ENCODE peak calls at places on chromosomes 4 and X, in seven cellular contexts. V is fibroblast of mammary gland, I is Panc1, P is psoas muscle, N is AG09309, K is coronary artery, S is spleen. A is an unnamed sample.

GRCh38 chr4:68368566-68369473 is 18.9 kb upstream of the YTHDC1 start:
- DNase-seq in V (peak), I (no peak), P (no peak), N (peak), K (no peak), S (no peak), A (no peak)

GRCh38 chrX:87338510-87338909 is 179.1 kb upstream of the KLHL4 start:
- DNase-seq in V (peak), I (peak), P (no peak), N (no peak), K (no peak), S (no peak), A (no peak)

GRCh38 chr4:52343595-52343994 is 292.5 kb downstream of the SPATA18 start:
- DNase-seq in V (no peak), I (no peak), P (no peak), N (no peak), K (no peak), S (no peak), A (no peak)

GRCh38 chr4:102501635-102502382 is 650 bp downstream of the NFKB1 start:
- DNase-seq in V (peak), I (no peak), P (peak), N (peak), K (peak), S (peak), A (peak)

GRCh38 chrX:136067946-136068345 is 79.4 kb upstream of the FHL1 start:
- DNase-seq in V (no peak), I (no peak), P (no peak), N (no peak), K (no peak), S (no peak), A (no peak)

GRCh38 chr4:10013722-10014121 is 7.6 kb downstream of the SLC2A9 start:
- DNase-seq in V (peak), I (no peak), P (no peak), N (no peak), K (no peak), S (no peak), A (no peak)

GRCh38 chrX:129655547-129656248 is 942 bp upstream of the APLN start:
- DNase-seq in V (no peak), I (no peak), P (no peak), N (no peak), K (peak), S (no peak), A (peak)

GRCh38 chrX:68112321-68112720 is 321.0 kb downstream of the OPHN1 start:
- DNase-seq in V (no peak), I (no peak), P (no peak), N (no peak), K (no peak), S (no peak), A (no peak)

GRCh38 chrX:120380699-120381098 is 18.8 kb downstream of the ATP1B4 start:
- DNase-seq in V (peak), I (no peak), P (no peak), N (no peak), K (no peak), S (no peak), A (no peak)

GRCh38 chr4:155666701-155667537 is at the start of gene GUCY1A1:
- DNase-seq in V (no peak), I (no peak), P (peak), N (no peak), K (peak), S (peak), A (peak)

GRCh38 chr4:67393699-67394281 is 151.5 kb downstream of the CENPC start:
- DNase-seq in V (peak), I (no peak), P (no peak), N (peak), K (no peak), S (no peak), A (no peak)

GRCh38 chrX:119880076-119880475 is 8.4 kb downstream of the NDUFA1 start:
- DNase-seq in V (no peak), I (no peak), P (no peak), N (no peak), K (no peak), S (no peak), A (no peak)

GRCh38 chr4:141480950-141481349 is 155.4 kb upstream of the IL15 start:
- DNase-seq in V (no peak), I (no peak), P (no peak), N (no peak), K (no peak), S (no peak), A (no peak)

GRCh38 chr4:2788532-2789103 is 4.3 kb upstream of the SH3BP2 start:
- DNase-seq in V (no peak), I (no peak), P (no peak), N (no peak), K (peak), S (peak), A (no peak)

GRCh38 chr4:10371121-10371520 is 86.1 kb downstream of the ZNF518B start:
- DNase-seq in V (no peak), I (no peak), P (no peak), N (no peak), K (no peak), S (no peak), A (no peak)

GRCh38 chrX:154749856-154750255 is 1.0 kb downstream of the GAB3 start:
- DNase-seq in V (no peak), I (no peak), P (no peak), N (no peak), K (no peak), S (no peak), A (no peak)
- TF ChIP-seq CTCF in V (no peak), I (peak), P (no peak), N (no peak), K (no peak), S (no peak), A (no peak)

GRCh38 chr4:132596186-132596585 is 552.9 kb upstream of the PCDH10 start:
- DNase-seq in V (no peak), I (no peak), P (no peak), N (no peak), K (no peak), S (no peak), A (no peak)

GRCh38 chr4:132587626-132588025 is 561.5 kb upstream of the PCDH10 start:
- DNase-seq in V (no peak), I (no peak), P (no peak), N (no peak), K (no peak), S (no peak), A (no peak)

GRCh38 chr4:132593717-132594400 is 555.2 kb upstream of the PCDH10 start:
- DNase-seq in V (no peak), I (no peak), P (no peak), N (no peak), K (no peak), S (no peak), A (no peak)

GRCh38 chr4:132592850-132593249 is 556.2 kb upstream of the PCDH10 start:
- DNase-seq in V (no peak), I (no peak), P (no peak), N (no peak), K (no peak), S (no peak), A (no peak)

DNA sequence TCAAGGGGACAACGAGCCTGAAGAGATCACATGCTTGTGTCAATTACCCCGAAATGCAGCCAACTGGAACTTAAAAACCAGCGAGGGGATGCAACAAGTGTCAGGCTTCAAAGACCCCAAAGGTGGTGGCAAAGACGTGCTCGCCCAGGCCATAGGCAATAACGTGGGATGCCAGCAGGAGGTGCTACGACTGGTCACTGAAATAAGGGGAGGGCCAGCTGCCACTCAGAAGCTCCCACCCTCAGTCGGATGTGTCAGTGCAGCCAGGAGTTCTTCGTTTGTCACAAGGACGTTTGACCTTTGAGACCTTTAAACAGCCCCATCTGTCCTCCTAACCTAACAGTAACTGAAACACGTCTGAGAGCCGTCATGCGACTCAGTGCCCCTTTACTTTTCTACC is 556.8 kb upstream of the PCDH10 start:
- DNase-seq in V (no peak), I (no peak), P (no peak), N (no peak), K (no peak), S (no peak), A (no peak)
- TF ChIP-seq CTCF in V (no peak), I (no peak), P (no peak), N (no peak), K (no peak), S (no peak), A (no peak)

GRCh38 chr4:77728420-77728819 is 90.7 kb downstream of the CNOT6L start:
- DNase-seq in V (no peak), I (no peak), P (no peak), N (no peak), K (no peak), S (no peak), A (no peak)
- TF ChIP-seq CTCF in V (no peak), I (no peak), P (no peak), N (no peak), K (no peak), S (no peak), A (no peak)

DNA sequence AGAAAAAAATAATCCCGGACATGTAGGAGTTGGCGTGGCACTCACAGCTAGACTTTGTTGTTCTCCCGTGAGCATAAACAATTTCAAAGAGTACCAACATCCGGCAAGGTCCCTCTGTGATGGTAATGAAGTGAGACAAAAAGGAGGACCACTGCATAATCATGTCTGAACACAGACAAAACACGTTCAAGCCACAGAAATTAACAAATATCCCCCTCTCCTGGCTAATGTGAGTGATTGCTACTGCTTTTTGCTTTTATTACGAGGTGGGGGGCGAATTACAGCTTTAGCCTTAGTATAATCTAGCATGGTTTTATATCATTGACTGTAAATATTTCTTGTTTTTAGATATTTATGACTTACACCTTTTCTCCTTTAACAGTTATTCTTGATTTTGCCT is 118.5 kb downstream of the PLS3 start:
- DNase-seq in V (peak), I (no peak), P (no peak), N (no peak), K (no peak), S (no peak), A (no peak)
- TF ChIP-seq CTCF in V (peak), I (peak), P (no peak), N (peak), K (no peak), S (no peak), A (peak)

DNA sequence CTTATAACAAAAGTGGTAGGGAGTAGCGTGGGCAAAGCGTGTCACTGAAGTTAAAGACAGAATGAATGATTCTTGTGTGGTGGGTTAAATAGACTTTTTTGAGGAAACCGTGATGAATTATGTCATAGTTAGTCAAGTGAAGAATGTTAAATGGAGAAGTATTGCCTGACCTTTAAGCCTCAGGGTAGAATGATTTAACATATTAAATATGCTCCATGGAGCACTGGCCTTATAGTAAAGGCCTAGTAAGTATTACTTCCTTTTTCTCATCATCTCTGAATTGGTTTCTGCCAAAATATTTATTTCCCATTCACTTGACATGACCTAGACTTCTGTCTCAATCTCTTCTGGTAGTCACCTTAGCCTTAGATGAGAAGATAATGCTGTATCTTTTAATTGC is 23.7 kb downstream of the MAGEB1 start:
- DNase-seq in V (no peak), I (no peak), P (no peak), N (no peak), K (no peak), S (no peak), A (no peak)
- TF ChIP-seq CTCF in V (no peak), I (no peak), P (no peak), N (no peak), K (no peak), S (no peak), A (no peak)

GRCh38 chr4:5979981-5980380 is 38.2 kb downstream of the C4orf50 start:
- DNase-seq in V (peak), I (no peak), P (no peak), N (no peak), K (peak), S (no peak), A (no peak)
- TF ChIP-seq CTCF in V (peak), I (peak), P (no peak), N (peak), K (no peak), S (no peak), A (peak)

GRCh38 chrX:115018040-115018647 is 728 bp upstream of the IL13RA2 start:
- DNase-seq in V (peak), I (no peak), P (no peak), N (no peak), K (no peak), S (no peak), A (no peak)
- TF ChIP-seq CTCF in V (peak), I (peak), P (peak), N (no peak), K (no peak), S (no peak), A (peak)

GRCh38 chr4:95838192-95838591 is 1.7 kb upstream of the PDHA2 start:
- DNase-seq in V (no peak), I (no peak), P (no peak), N (no peak), K (no peak), S (no peak), A (no peak)

GRCh38 chr4:95839891-95840290 is at the start of gene PDHA2:
- DNase-seq in V (no peak), I (no peak), P (no peak), N (no peak), K (no peak), S (peak), A (no peak)

GRCh38 chr4:95833652-95834276 is 6.1 kb upstream of the PDHA2 start:
- DNase-seq in V (no peak), I (no peak), P (no peak), N (no peak), K (no peak), S (no peak), A (no peak)

GRCh38 chr4:95830647-95831046 is 9.2 kb upstream of the PDHA2 start:
- DNase-seq in V (no peak), I (no peak), P (no peak), N (no peak), K (no peak), S (no peak), A (no peak)

DNA sequence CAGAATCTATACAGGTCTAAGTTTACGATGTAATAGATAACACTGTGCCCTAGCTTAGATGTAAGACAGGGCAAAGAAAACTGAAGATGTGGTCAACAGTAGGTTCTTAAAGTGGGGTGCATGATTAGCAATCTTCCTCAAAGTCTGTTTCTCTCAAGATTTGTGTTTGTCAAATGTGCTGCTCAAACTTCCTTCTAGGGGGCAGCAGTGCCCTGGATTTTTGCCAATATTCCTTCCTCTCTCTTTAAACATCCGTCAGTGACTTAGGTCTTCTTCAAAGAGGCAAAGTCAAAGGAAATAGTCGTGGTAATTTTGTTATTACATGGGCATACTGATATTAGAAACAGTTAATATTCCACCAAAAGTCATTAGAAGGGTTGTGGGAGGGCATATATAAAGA is 4.2 kb upstream of the PDHA2 start:
- DNase-seq in V (no peak), I (no peak), P (no peak), N (no peak), K (no peak), S (no peak), A (no peak)
- TF ChIP-seq CTCF in V (no peak), I (no peak), P (no peak), N (no peak), K (no peak), S (no peak), A (peak)

A was measured in type B pancreatic cell.